ENCODE peak calls at places on chromosomes 11 and 22, in ten cellular contexts. B is brain microvascular endothelial cell; U is left ventricle myocardium inferior; M is ovary; W is OCI-LY7; Q is K562; I is heart right ventricle; D is CD4-positive, alpha-beta T cell; J is GM23248; N is right lobe of liver. E is an unnamed sample.
A peak's percentile ranks its signal among the peaks of the same experiment; 100 is the strongest.

GRCh38 chr11:45432100-45432499 is 146.0 kb upstream of the SYT13 start:
- DNase-seq in W (no peak), D (no peak), Q (no peak), J (no peak), N (no peak), M (no peak), I (no peak), B (no peak), U (no peak), E (no peak)

GRCh38 chr22:35549338-35549737 is 8.7 kb downstream of the RASD2 start:
- DNase-seq in J (no peak), M (peak; percentile 85), Q (no peak), U (peak; percentile 68), W (no peak), N (no peak), I (peak; percentile 71), D (no peak), B (no peak), E (peak; percentile 80)

GRCh38 chr11:122004446-122004845 is 111.6 kb downstream of the BLID start:
- DNase-seq in J (no peak), Q (no peak), I (no peak), M (no peak), U (no peak), N (no peak), D (no peak), W (no peak), B (no peak), E (no peak)

GRCh38 chr22:41834005-41834975 is 1.4 kb downstream of the SREBF2 start:
- DNase-seq in J (no peak), Q (no peak), N (no peak), W (peak; percentile 63), B (no peak), M (no peak), I (no peak), U (no peak), D (no peak), E (no peak)

GRCh38 chr22:30471616-30472318 is at the start of gene SEC14L3:
- DNase-seq in U (no peak), Q (no peak), W (no peak), N (peak; percentile 90), I (no peak), M (no peak), D (no peak), B (no peak), J (no peak), E (no peak)

GRCh38 chr11:60970369-60970774 is 1.1 kb upstream of the CD6 start:
- DNase-seq in U (peak; percentile 51), M (peak; percentile 73), D (peak; percentile 77), Q (peak; percentile 64), I (peak; percentile 69), J (peak; percentile 69), B (peak; percentile 29), W (peak; percentile 66), N (peak; percentile 62), E (peak; percentile 58)

GRCh38 chr11:61764606-61765260 is 12.3 kb downstream of the MYRF start:
- DNase-seq in B (no peak), M (peak; percentile 91), U (no peak), D (no peak), N (no peak), W (no peak), J (no peak), Q (peak; percentile 59), I (no peak), E (no peak)

GRCh38 chr11:114077482-114078305 is 18.2 kb downstream of the ZBTB16 start:
- DNase-seq in I (no peak), J (no peak), Q (no peak), M (no peak), W (peak; percentile 22), D (no peak), U (no peak), N (no peak), B (no peak), E (no peak)

GRCh38 chr11:79047356-79047755 is 393.5 kb downstream of the TENM4 start:
- DNase-seq in M (no peak), N (no peak), W (no peak), B (no peak), U (no peak), J (no peak), Q (no peak), D (no peak), I (no peak), E (no peak)

GRCh38 chr11:926341-926916 is 759 bp downstream of the AP2A2 start:
- DNase-seq in J (peak; percentile 85), B (peak; percentile 37), W (no peak), D (no peak), U (no peak), Q (peak; percentile 16), N (no peak), I (no peak), M (no peak), E (peak; percentile 66)

GRCh38 chr11:59223611-59224010 is 10.9 kb upstream of the MPEG1 start:
- DNase-seq in D (no peak), I (no peak), N (no peak), J (no peak), M (no peak), B (no peak), Q (no peak), U (no peak), W (no peak), E (no peak)

GRCh38 chr11:128471138-128471661 is 116.2 kb downstream of the ETS1 start:
- DNase-seq in W (peak; percentile 96), I (no peak), N (no peak), J (no peak), U (no peak), M (no peak), D (no peak), B (no peak), Q (no peak), E (no peak)

GRCh38 chr11:128469220-128469619 is 118.1 kb downstream of the ETS1 start:
- DNase-seq in M (no peak), I (no peak), B (no peak), D (no peak), W (peak; percentile 97), Q (no peak), J (no peak), N (no peak), U (no peak), E (no peak)

GRCh38 chr11:128472128-128473110 is 114.9 kb downstream of the ETS1 start:
- DNase-seq in B (peak; percentile 83), I (no peak), D (no peak), W (peak; percentile 61), U (no peak), N (no peak), J (peak; percentile 67), Q (no peak), M (peak; percentile 53), E (no peak)

GRCh38 chr11:128468106-128468505 is 119.3 kb downstream of the ETS1 start:
- DNase-seq in M (no peak), B (no peak), Q (no peak), D (no peak), W (no peak), U (no peak), N (no peak), I (no peak), J (peak; percentile 50), E (no peak)

GRCh38 chr11:128470081-128470480 is 117.3 kb downstream of the ETS1 start:
- DNase-seq in M (no peak), N (no peak), U (no peak), B (no peak), D (no peak), J (no peak), W (peak; percentile 44), I (no peak), Q (no peak), E (no peak)
- H3K27ac ChIP-seq in M (no peak overlapping the region), N (no peak overlapping the region), U (peak overlapping the region; percentile 80), B (peak overlapping the region; percentile 97), D (peak overlapping the region; percentile 94), J (peak overlapping the region; percentile 93), W (peak overlapping the region; percentile 98), I (no peak overlapping the region), Q (no peak overlapping the region), E (no peak overlapping the region)

GRCh38 chr11:12968836-12969235 is 40.3 kb upstream of the RASSF10 start:
- DNase-seq in W (no peak), U (no peak), J (no peak), M (no peak), D (no peak), Q (no peak), I (no peak), B (no peak), N (no peak), E (no peak)
- H3K27ac ChIP-seq in W (no peak overlapping the region), U (no peak overlapping the region), J (no peak overlapping the region), M (no peak overlapping the region), D (no peak overlapping the region), Q (no peak overlapping the region), I (no peak overlapping the region), B (no peak overlapping the region), N (no peak overlapping the region), E (no peak overlapping the region)

GRCh38 chr11:95465887-95466286 is 234.9 kb upstream of the SESN3 start:
- DNase-seq in M (no peak), I (no peak), B (no peak), N (no peak), U (no peak), W (no peak), Q (no peak), D (no peak), J (no peak), E (no peak)
- H3K27ac ChIP-seq in M (no peak overlapping the region), I (no peak overlapping the region), B (no peak overlapping the region), N (no peak overlapping the region), U (no peak overlapping the region), W (no peak overlapping the region), Q (no peak overlapping the region), D (no peak overlapping the region), J (no peak overlapping the region), E (no peak overlapping the region)

GRCh38 chr11:82999232-82999631 is 72.5 kb downstream of the RAB30 start:
- DNase-seq in D (no peak), Q (no peak), J (no peak), I (no peak), W (no peak), N (no peak), B (no peak), U (no peak), M (no peak), E (no peak)

GRCh38 chr11:83004855-83005556 is 66.7 kb downstream of the RAB30 start:
- DNase-seq in I (no peak), J (no peak), U (no peak), Q (no peak), N (no peak), M (no peak), W (no peak), B (no peak), D (no peak), E (no peak)

GRCh38 chr11:83000381-83000780 is 71.3 kb downstream of the RAB30 start:
- DNase-seq in I (no peak), D (no peak), U (no peak), Q (no peak), M (no peak), J (no peak), W (no peak), N (no peak), B (no peak), E (no peak)

GRCh38 chr11:83002047-83002446 is 69.7 kb downstream of the RAB30 start:
- DNase-seq in J (peak; percentile 85), U (no peak), B (peak; percentile 68), I (no peak), D (no peak), Q (no peak), N (no peak), W (no peak), M (no peak), E (no peak)

DNA sequence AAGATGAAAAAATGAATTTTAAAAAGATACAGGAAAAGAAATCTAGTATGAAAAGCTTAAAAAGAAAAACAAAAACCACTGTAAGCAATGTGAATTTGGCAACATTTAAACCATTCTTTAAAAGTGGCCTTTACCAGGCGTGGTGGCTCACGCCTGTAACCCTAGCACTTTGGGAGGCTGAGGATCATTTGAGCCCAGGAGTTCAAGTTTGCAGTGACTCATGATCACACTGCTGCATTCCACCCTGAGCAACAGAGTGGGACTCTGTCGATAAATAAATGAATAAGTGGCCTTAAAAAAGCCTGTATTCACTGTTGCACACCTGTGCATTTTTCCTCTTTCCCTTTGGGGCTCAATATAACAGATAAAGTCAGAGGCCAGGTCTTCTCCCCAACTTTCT is 69.2 kb downstream of the RAB30 start:
- DNase-seq in N (no peak), W (no peak), M (no peak), U (no peak), B (no peak), J (peak; percentile 29), I (no peak), D (no peak), Q (no peak), E (no peak)
- H3K27ac ChIP-seq in N (no peak overlapping the region), W (no peak overlapping the region), M (no peak overlapping the region), U (peak overlapping the region; percentile 6), B (peak overlapping the region; percentile 52), J (peak overlapping the region; percentile 80), I (no peak overlapping the region), D (no peak overlapping the region), Q (no peak overlapping the region), E (no peak overlapping the region)